ENCODE peak calls at places on chromosomes 2 and 18, in six cellular contexts. Q, Y, Z, M, W and B are unnamed samples.

GRCh38 chr2:172096661-172097547 is 5.8 kb downstream of the DLX2 start:
- DNase-seq in Q (no peak), Y (peak), Z (peak), M (no peak), W (peak), B (no peak)

GRCh38 chr2:62904344-62904743 is 146.3 kb upstream of the OTX1 start:
- DNase-seq in Q (no peak), Y (no peak), M (no peak), W (no peak), Z (no peak), B (no peak)

GRCh38 chr2:71672011-71672639 is 218.8 kb downstream of the DYSF start:
- DNase-seq in Q (no peak), M (no peak), Z (peak), Y (no peak), W (peak), B (no peak)

GRCh38 chr2:85763831-85764230 is 10.0 kb downstream of the ATOH8 start:
- DNase-seq in M (no peak), Y (no peak), Z (no peak), Q (no peak), W (no peak), B (no peak)

GRCh38 chr18:2406544-2406943 is 164.8 kb downstream of the METTL4 start:
- DNase-seq in M (no peak), W (no peak), Q (no peak), Y (no peak), Z (no peak), B (no peak)

GRCh38 chr2:230758566-230759480 is 46.2 kb downstream of the CAB39 start:
- DNase-seq in Q (no peak), W (peak), M (no peak), Z (no peak), Y (no peak), B (no peak)

GRCh38 chr2:64636105-64636873 is 17.4 kb downstream of the SERTAD2 start:
- DNase-seq in Z (no peak), W (no peak), Q (no peak), Y (peak), M (no peak), B (no peak)

GRCh38 chr18:9700261-9700796 is 7.8 kb upstream of the RAB31 start:
- DNase-seq in Z (no peak), Q (no peak), Y (no peak), W (peak), M (no peak), B (no peak)

GRCh38 chr2:25844089-25844488 is 34.2 kb downstream of the ASXL2 start:
- DNase-seq in Q (no peak), Z (no peak), Y (no peak), W (peak), M (no peak), B (no peak)

GRCh38 chr2:20488782-20489181 is 41.9 kb downstream of the RHOB start:
- DNase-seq in Y (no peak), M (no peak), Z (no peak), W (no peak), Q (no peak), B (no peak)

GRCh38 chr18:76697441-76697901 is 124.9 kb upstream of the ZNF236 start:
- DNase-seq in Q (no peak), W (no peak), Y (no peak), M (no peak), Z (no peak), B (no peak)

GRCh38 chr2:42787788-42788477 is 4.5 kb downstream of the HAAO start:
- DNase-seq in W (no peak), M (no peak), Y (no peak), Z (no peak), Q (no peak), B (no peak)

GRCh38 chr2:141526760-141527159 is 604.1 kb downstream of the LRP1B start:
- DNase-seq in Y (no peak), M (no peak), W (no peak), Z (no peak), Q (no peak), B (no peak)

GRCh38 chr2:58762176-58762781 is 521.2 kb upstream of the FANCL start:
- DNase-seq in Q (no peak), W (peak), M (no peak), Z (no peak), Y (peak), B (peak)

GRCh38 chr2:28335666-28336065 is 57.0 kb upstream of the FOSL2 start:
- DNase-seq in Y (no peak), Q (no peak), W (no peak), Z (no peak), M (no peak), B (no peak)

GRCh38 chr2:187500585-187501359 is 52.7 kb upstream of the CALCRL start:
- DNase-seq in Y (no peak), Z (no peak), Q (no peak), M (no peak), W (peak), B (peak)

GRCh38 chr18:23964282-23965238 is 50.0 kb upstream of the TTC39C start:
- DNase-seq in M (peak), Q (peak), Y (no peak), W (no peak), Z (no peak), B (no peak)

GRCh38 chr2:180690611-180691010 is 289.8 kb upstream of the UBE2E3 start:
- DNase-seq in M (no peak), Z (no peak), Q (no peak), Y (no peak), W (no peak), B (no peak)

GRCh38 chr2:114442545-114442944 is at the start of gene DPP10:
- DNase-seq in M (no peak), Y (no peak), W (no peak), Q (no peak), Z (no peak), B (no peak)

GRCh38 chr2:7685342-7686015 is 768.3 kb downstream of the RNF144A start:
- DNase-seq in Q (no peak), Z (no peak), Y (no peak), W (no peak), M (no peak), B (no peak)

GRCh38 chr2:193331701-193332100 is 1137.0 kb upstream of the TMEFF2 start:
- DNase-seq in Z (no peak), Y (no peak), M (no peak), Q (no peak), W (no peak), B (no peak)

GRCh38 chr2:15950088-15950952 is 10.0 kb downstream of the MYCN start:
- DNase-seq in M (no peak), Y (no peak), W (no peak), Z (no peak), Q (no peak), B (no peak)

GRCh38 chr18:8656226-8656625 is 47.0 kb downstream of the RAB12 start:
- DNase-seq in M (no peak), Z (no peak), W (no peak), Q (no peak), Y (no peak), B (no peak)

GRCh38 chr2:230018153-230018552 is 50.6 kb downstream of the SLC16A14 start:
- DNase-seq in Q (no peak), Y (no peak), W (no peak), Z (no peak), M (no peak), B (no peak)

GRCh38 chr2:143217512-143218136 is 88.4 kb downstream of the ARHGAP15 start:
- DNase-seq in M (no peak), Z (no peak), Y (no peak), Q (no peak), W (no peak), B (no peak)

GRCh38 chr18:77045682-77046081 is 86.9 kb downstream of the MBP start:
- DNase-seq in M (no peak), Q (no peak), W (no peak), Y (no peak), Z (no peak), B (no peak)

GRCh38 chr2:182650704-182651103 is 65.4 kb upstream of the DNAJC10 start:
- DNase-seq in M (no peak), Y (peak), W (no peak), Q (no peak), Z (no peak), B (peak)

GRCh38 chr18:26133652-26134051 is at the start of gene PSMA8:
- DNase-seq in M (peak), W (no peak), Q (peak), Z (no peak), Y (peak), B (no peak)

GRCh38 chr2:179467111-179467510 is 202.5 kb upstream of the SESTD1 start:
- DNase-seq in Q (no peak), Y (no peak), W (peak), Z (no peak), M (no peak), B (no peak)

GRCh38 chr2:106158871-106159270 is 35.2 kb downstream of the UXS1 start:
- DNase-seq in M (no peak), Q (no peak), W (no peak), Z (no peak), Y (no peak), B (no peak)

GRCh38 chr2:218276986-218277755 is 6.9 kb downstream of the PNKD start:
- DNase-seq in Y (no peak), Q (no peak), M (no peak), W (no peak), Z (no peak), B (no peak)

GRCh38 chr2:56132138-56132537 is 51.7 kb upstream of the CCDC85A start:
- DNase-seq in Q (no peak), Y (peak), Z (no peak), M (no peak), W (peak), B (peak)

GRCh38 chr2:215493370-215493769 is 57.5 kb upstream of the FN1 start:
- DNase-seq in M (no peak), Q (no peak), Y (no peak), W (no peak), Z (no peak), B (no peak)

GRCh38 chr2:195319112-195319460 is 337.9 kb upstream of the SLC39A10 start:
- DNase-seq in Q (no peak), W (peak), Z (no peak), Y (no peak), M (no peak), B (peak)

GRCh38 chr2:216827073-216827725 is 32.7 kb downstream of the TNP1 start:
- DNase-seq in Y (no peak), W (peak), Z (no peak), Q (no peak), M (no peak), B (no peak)

GRCh38 chr2:215614296-215614695 is 178.4 kb upstream of the FN1 start:
- DNase-seq in Q (no peak), M (no peak), Y (no peak), W (no peak), Z (no peak), B (no peak)